ENCODE peak calls at places on chromosome 6, in ten cellular contexts. C, W, G, M, I, J, B, N, A and O are unnamed samples.

GRCh38 chr6:42988486-42989020 is 4.2 kb downstream of the PPP2R5D start:
- DNase-seq in C (no peak), W (no peak), G (peak; percentile 59), M (no peak), I (no peak), J (no peak), B (peak; percentile 41), N (no peak), A (no peak), O (no peak)

GRCh38 chr6:1381397-1382330 is 7.7 kb upstream of the FOXF2 start:
- DNase-seq in C (peak; percentile 52), W (peak; percentile 83), G (peak; percentile 35), M (peak; percentile 90), I (no peak), J (no peak), B (peak; percentile 52), N (peak; percentile 29), A (peak; percentile 54), O (peak; percentile 13)

GRCh38 chr6:3263091-3263490 is 4.3 kb downstream of the PSMG4 start:
- DNase-seq in C (no peak), W (no peak), G (no peak), M (no peak), I (no peak), J (no peak), B (no peak), N (no peak), A (no peak), O (no peak)

GRCh38 chr6:64774881-64775280 is 932.1 kb downstream of the EYS start:
- DNase-seq in C (no peak), W (no peak), G (no peak), M (no peak), I (no peak), J (no peak), B (no peak), N (no peak), A (no peak), O (no peak)

GRCh38 chr6:41638002-41638800 is at the start of gene MDFI:
- DNase-seq in C (no peak), W (no peak), G (no peak), M (peak; percentile 78), I (no peak), J (no peak), B (no peak), N (no peak), A (no peak), O (no peak)

GRCh38 chr6:2792330-2792729 is 27.1 kb downstream of the WRNIP1 start:
- DNase-seq in C (no peak), W (no peak), G (peak; percentile 93), M (no peak), I (no peak), J (peak; percentile 27), B (no peak), N (no peak), A (peak; percentile 51), O (no peak)

GRCh38 chr6:105753184-105754097 is 332.7 kb upstream of the PRDM1 start:
- DNase-seq in C (no peak), W (no peak), G (peak; percentile 86), M (no peak), I (no peak), J (peak; percentile 31), B (no peak), N (no peak), A (no peak), O (no peak)

GRCh38 chr6:141956046-141956761 is 176.5 kb upstream of the GJE1 start:
- DNase-seq in C (no peak), W (no peak), G (peak; percentile 39), M (no peak), I (no peak), J (no peak), B (no peak), N (no peak), A (peak; percentile 67), O (no peak)

GRCh38 chr6:52942221-52942620 is 32.7 kb upstream of the GSTA3 start:
- DNase-seq in C (no peak), W (no peak), G (no peak), M (no peak), I (no peak), J (no peak), B (no peak), N (no peak), A (no peak), O (no peak)

GRCh38 chr6:43924222-43924702 is 154.3 kb downstream of the VEGFA start:
- DNase-seq in C (peak; percentile 14), W (peak; percentile 78), G (no peak), M (no peak), I (peak; percentile 56), J (no peak), B (no peak), N (no peak), A (peak; percentile 30), O (peak; percentile 39)

GRCh38 chr6:44784195-44784594 is 396.7 kb downstream of the CDC5L start:
- DNase-seq in C (no peak), W (no peak), G (no peak), M (no peak), I (no peak), J (no peak), B (no peak), N (no peak), A (no peak), O (no peak)

GRCh38 chr6:43702522-43703440 is 15.2 kb upstream of the MRPS18A start:
- DNase-seq in C (no peak), W (no peak), G (peak; percentile 95), M (peak; percentile 86), I (peak; percentile 91), J (peak; percentile 92), B (peak; percentile 91), N (no peak), A (peak; percentile 97), O (peak; percentile 12)

GRCh38 chr6:6409397-6410030 is 89.1 kb upstream of the F13A1 start:
- DNase-seq in C (no peak), W (no peak), G (no peak), M (no peak), I (no peak), J (no peak), B (no peak), N (no peak), A (no peak), O (no peak)

GRCh38 chr6:10465633-10466499 is 51.0 kb upstream of the TFAP2A start:
- DNase-seq in C (no peak), W (no peak), G (peak; percentile 75), M (peak; percentile 75), I (no peak), J (peak; percentile 65), B (no peak), N (no peak), A (peak; percentile 59), O (no peak)

GRCh38 chr6:14734052-14734415 is 511.8 kb upstream of the JARID2 start:
- DNase-seq in C (no peak), W (no peak), G (no peak), M (no peak), I (no peak), J (no peak), B (no peak), N (no peak), A (no peak), O (no peak)

GRCh38 chr6:169161572-169162167 is 92.0 kb downstream of the THBS2 start:
- DNase-seq in C (no peak), W (no peak), G (no peak), M (no peak), I (no peak), J (no peak), B (no peak), N (no peak), A (peak; percentile 21), O (no peak)

GRCh38 chr6:163720005-163720404 is 305.5 kb downstream of the QKI start:
- DNase-seq in C (no peak), W (no peak), G (no peak), M (no peak), I (no peak), J (no peak), B (no peak), N (no peak), A (no peak), O (no peak)

GRCh38 chr6:11230158-11231107 is 2.0 kb downstream of the NEDD9 start:
- DNase-seq in C (no peak), W (no peak), G (peak; percentile 51), M (no peak), I (no peak), J (no peak), B (peak; percentile 25), N (no peak), A (peak; percentile 36), O (no peak)